ENCODE peak calls at places on chromosomes 11 and 22, in seven cellular contexts. C is choroid plexus epithelial cell, M is HL-60, G is bronchial epithelial cell, A is pancreas, N is upper lobe of right lung, X is neural progenitor cell. O is an unnamed sample.

GRCh38 chr22:42001127-42001526 is 2.5 kb downstream of the WBP2NL start:
- DNase-seq in N (no peak), A (no peak), G (peak), X (no peak), C (no peak), M (no peak), O (no peak)

GRCh38 chr11:117953029-117953671 is 23.9 kb upstream of the TMPRSS13 start:
- DNase-seq in C (no peak), A (no peak), X (no peak), M (peak), G (no peak), N (no peak), O (no peak)

GRCh38 chr22:35299217-35299716 is 427 bp upstream of the TOM1 start:
- DNase-seq in M (no peak), X (no peak), N (no peak), C (peak), A (no peak), G (peak), O (no peak)

GRCh38 chr11:28799316-28799715 is 691.1 kb downstream of the METTL15 start:
- DNase-seq in N (no peak), C (no peak), A (no peak), X (no peak), G (peak), M (no peak), O (no peak)

GRCh38 chr11:58394195-58394594 is 12.5 kb downstream of the OR5B3 start:
- DNase-seq in C (peak), G (peak), M (no peak), X (no peak), N (no peak), A (no peak), O (no peak)

GRCh38 chr11:96114178-96115070 is 190.5 kb upstream of the MTMR2 start:
- DNase-seq in G (peak), C (no peak), X (no peak), A (no peak), N (no peak), M (no peak), O (no peak)

GRCh38 chr22:36541831-36542391 is 12.9 kb upstream of the EIF3D start:
- DNase-seq in C (peak), N (no peak), A (no peak), X (no peak), M (no peak), G (peak), O (no peak)

GRCh38 chr22:35921777-35922176 is 106.8 kb downstream of the RBFOX2 start:
- DNase-seq in A (peak), G (peak), M (peak), C (peak), X (peak), N (no peak), O (no peak)

GRCh38 chr11:2539761-2540520 is 95.1 kb downstream of the KCNQ1 start:
- DNase-seq in G (no peak), A (no peak), M (no peak), C (no peak), X (peak), N (peak), O (peak)

GRCh38 chr11:45876401-45876800 is 9.1 kb upstream of the MAPK8IP1 start:
- DNase-seq in X (peak), G (no peak), M (no peak), A (no peak), N (no peak), C (no peak), O (no peak)

GRCh38 chr22:45341503-45341902 is 31.8 kb downstream of the FAM118A start:
- DNase-seq in M (no peak), A (no peak), X (no peak), N (no peak), G (no peak), C (no peak), O (no peak)

GRCh38 chr11:48088682-48089050 is 108.3 kb downstream of the PTPRJ start:
- DNase-seq in N (no peak), G (no peak), A (no peak), X (no peak), M (no peak), C (peak), O (no peak)

GRCh38 chr11:72673943-72674828 is at the start of gene PDE2A:
- DNase-seq in A (no peak), G (no peak), C (no peak), X (peak), M (no peak), N (no peak), O (no peak)

GRCh38 chr11:503179-503981 is 3.7 kb downstream of the RNH1 start:
- DNase-seq in X (no peak), N (peak), G (no peak), C (peak), M (peak), A (no peak), O (peak)

GRCh38 chr11:122852071-122852831 is 14.0 kb downstream of the CRTAM start:
- DNase-seq in G (peak), X (no peak), C (peak), N (no peak), A (no peak), M (no peak), O (no peak)

GRCh38 chr11:13429836-13430235 is 33.2 kb downstream of the BTBD10 start:
- DNase-seq in G (no peak), M (no peak), A (no peak), N (no peak), C (no peak), X (no peak), O (no peak)

GRCh38 chr22:45995405-45996101 is 18.6 kb upstream of the WNT7B start:
- DNase-seq in M (no peak), C (no peak), G (no peak), N (peak), X (no peak), A (no peak), O (no peak)

GRCh38 chr11:65427691-65428577 is 5.3 kb downstream of the NEAT1 start:
- DNase-seq in N (peak), A (peak), X (no peak), M (peak), C (peak), G (peak), O (peak)

GRCh38 chr22:29071261-29072045 is 1.4 kb upstream of the KREMEN1 start:
- DNase-seq in M (peak), C (peak), N (peak), A (peak), X (peak), G (peak), O (no peak)

GRCh38 chr22:21837184-21837979 is 30.1 kb downstream of the MAPK1 start:
- DNase-seq in C (peak), N (no peak), M (no peak), A (no peak), G (peak), X (peak), O (no peak)

GRCh38 chr22:50245214-50246072 is 620 bp upstream of the TUBGCP6 start:
- DNase-seq in M (no peak), G (no peak), A (no peak), N (no peak), X (no peak), C (no peak), O (no peak)

GRCh38 chr11:21137813-21138212 is 468.4 kb downstream of the NELL1 start:
- DNase-seq in M (no peak), A (no peak), X (no peak), N (no peak), C (no peak), G (no peak), O (no peak)

GRCh38 chr11:21144556-21144955 is 475.2 kb downstream of the NELL1 start:
- DNase-seq in M (no peak), A (no peak), C (no peak), N (no peak), X (no peak), G (no peak), O (no peak)

DNA sequence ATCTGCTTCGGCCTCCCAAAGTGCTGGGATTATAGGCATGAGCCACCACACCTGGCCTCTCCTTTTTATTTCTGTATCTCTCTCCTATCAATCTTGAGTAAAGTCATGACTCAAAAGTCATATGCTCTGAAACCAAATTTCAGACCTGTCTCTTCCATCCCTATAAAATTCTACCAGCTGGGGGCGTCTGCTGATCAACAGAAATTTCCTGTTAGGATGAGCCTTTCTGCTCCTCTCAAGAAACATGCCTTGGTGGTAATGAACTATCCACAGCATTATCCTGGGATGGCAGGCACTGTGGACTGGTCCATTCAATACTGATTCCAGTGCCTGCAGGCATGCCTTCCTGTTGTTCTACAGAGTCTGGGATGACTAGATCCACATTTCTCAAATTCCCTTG is 472.6 kb downstream of the NELL1 start:
- DNase-seq in G (peak), C (no peak), A (no peak), X (peak), M (no peak), N (no peak), O (no peak)
- TF ChIP-seq CTCF in G (peak), C (no peak), A (no peak), X (peak), M (no peak), N (no peak), O (no peak)

GRCh38 chr11:11292839-11293238 is 60.2 kb downstream of the CSNK2A3 start:
- DNase-seq in A (no peak), N (no peak), G (no peak), C (no peak), X (no peak), M (no peak), O (no peak)
- TF ChIP-seq CTCF in A (no peak), N (no peak), G (no peak), C (no peak), X (no peak), M (no peak), O (no peak)

DNA sequence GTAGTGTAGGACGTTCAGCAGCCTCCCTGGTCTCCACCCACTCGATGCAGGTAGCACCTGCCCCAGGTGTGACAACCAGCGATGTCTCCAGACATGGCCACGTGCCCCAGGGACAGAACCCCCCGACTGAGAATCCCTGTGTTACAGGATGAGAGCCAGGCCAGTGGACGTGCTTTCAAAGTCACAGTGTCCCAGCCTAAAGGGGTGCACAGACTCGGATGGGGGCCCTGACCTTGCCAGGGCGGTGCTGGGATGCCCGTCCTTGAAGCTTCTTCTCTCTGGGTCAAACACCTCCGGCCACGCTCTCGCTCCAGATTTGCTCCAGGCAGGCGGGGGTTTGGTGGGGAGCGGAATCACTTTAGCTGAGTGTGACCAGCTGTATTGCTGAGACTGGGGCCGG is 23.3 kb upstream of the GAL start:
- DNase-seq in N (peak), A (no peak), X (no peak), G (no peak), C (no peak), M (no peak), O (no peak)
- TF ChIP-seq CTCF in N (no peak), A (no peak), X (no peak), G (no peak), C (no peak), M (no peak), O (no peak)

GRCh38 chr11:87421422-87421821 is 383.7 kb downstream of the TMEM135 start:
- DNase-seq in N (no peak), A (peak), M (peak), G (peak), X (peak), C (peak), O (no peak)
- TF ChIP-seq CTCF in N (peak), A (peak), M (peak), G (peak), X (peak), C (peak), O (peak)

DNA sequence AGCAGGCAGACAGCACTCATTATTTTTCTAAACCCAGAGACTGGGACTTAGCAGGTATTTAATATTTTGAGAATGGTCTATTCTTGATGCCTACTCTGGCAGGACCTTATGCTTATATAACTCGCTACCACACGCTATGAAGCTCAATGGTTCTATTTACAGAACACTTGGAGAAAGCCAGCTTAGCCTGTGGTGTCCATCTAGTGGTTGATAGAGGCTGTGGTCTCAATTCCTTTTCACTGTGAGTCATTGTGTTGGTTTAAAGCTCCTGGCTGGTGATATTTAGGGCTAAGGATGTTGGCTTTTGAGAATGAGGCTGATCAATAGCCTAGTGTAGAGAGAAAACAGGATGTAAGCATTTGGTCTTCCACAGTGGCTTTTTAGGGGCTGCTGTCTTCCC is 206.4 kb downstream of the DBX1 start:
- DNase-seq in C (peak), X (peak), M (no peak), A (peak), N (no peak), G (peak), O (no peak)
- TF ChIP-seq CTCF in C (peak), X (peak), M (no peak), A (peak), N (peak), G (peak), O (no peak)

GRCh38 chr11:112073941-112074811 is at the start of the genes NKAPD1 and PIH1D2:
- DNase-seq in G (peak), N (peak), A (peak), M (peak), C (peak), X (peak), O (peak)
- TF ChIP-seq CTCF in G (no peak), N (no peak), A (no peak), M (no peak), C (no peak), X (no peak), O (no peak)

GRCh38 chr11:18063131-18063530 is 17.1 kb upstream of the TPH1 start:
- DNase-seq in N (no peak), X (no peak), A (peak), C (no peak), M (no peak), G (no peak), O (no peak)
- TF ChIP-seq CTCF in N (no peak), X (no peak), A (no peak), C (no peak), M (no peak), G (no peak), O (no peak)